ENCODE peak calls at places on chromosomes 4 and X, in ten cellular contexts. S, G, M, N, F, W, C, J, Z and D are unnamed samples.

GRCh38 chr4:100417565-100417964 is 100.3 kb downstream of the EMCN start:
- DNase-seq in Z (no peak), W (no peak), F (no peak), G (no peak), J (no peak), N (peak; percentile 15), S (no peak), M (no peak), C (no peak), D (no peak)

GRCh38 chr4:1380368-1381151 is 25.7 kb downstream of the NKX1-1 start:
- DNase-seq in Z (no peak), N (no peak), F (no peak), G (no peak), C (no peak), S (peak; percentile 62), M (no peak), J (no peak), W (no peak), D (peak; percentile 37)

GRCh38 chr4:44663539-44664263 is 12.3 kb upstream of the YIPF7 start:
- DNase-seq in G (peak; percentile 8), F (no peak), Z (no peak), C (no peak), N (no peak), S (peak; percentile 46), M (no peak), J (no peak), W (no peak), D (no peak)

GRCh38 chr4:15756361-15756861 is 21.7 kb upstream of the CD38 start:
- DNase-seq in F (no peak), G (no peak), S (no peak), C (peak; percentile 50), W (peak; percentile 4), N (no peak), M (no peak), Z (peak; percentile 82), J (peak; percentile 86), D (peak; percentile 67)

GRCh38 chrX:2484721-2485459 is 15.9 kb downstream of the DHRSX start:
- DNase-seq in F (no peak), J (no peak), G (peak; percentile 56), S (no peak), C (peak; percentile 19), N (no peak), M (no peak), W (no peak), Z (no peak), D (no peak)

GRCh38 chr4:41471672-41472071 is 66.3 kb upstream of the LIMCH1 start:
- DNase-seq in J (no peak), N (no peak), C (no peak), F (no peak), S (no peak), G (no peak), Z (peak; percentile 39), W (no peak), M (no peak), D (no peak)

GRCh38 chrX:131987252-131987651 is 35.9 kb upstream of the STK26 start:
- DNase-seq in C (no peak), F (no peak), Z (no peak), W (no peak), M (no peak), S (no peak), J (peak; percentile 55), G (no peak), N (no peak), D (no peak)

GRCh38 chrX:154373340-154374306 is 811 bp downstream of the FLNA start:
- DNase-seq in F (peak; percentile 93), S (peak; percentile 88), G (peak; percentile 81), W (peak; percentile 79), Z (peak; percentile 85), J (peak; percentile 40), C (peak; percentile 45), N (no peak), M (peak; percentile 53), D (peak; percentile 54)

GRCh38 chrX:153639177-153640044 is 7.6 kb upstream of the DUSP9 start:
- DNase-seq in Z (no peak), W (no peak), C (no peak), S (peak; percentile 41), F (peak; percentile 20), G (no peak), M (no peak), J (no peak), N (no peak), D (no peak)

GRCh38 chr4:7823416-7823824 is 116.2 kb downstream of the AFAP1 start:
- DNase-seq in G (no peak), Z (no peak), F (no peak), S (peak; percentile 88), J (no peak), N (no peak), W (peak; percentile 55), C (no peak), M (peak; percentile 57), D (no peak)
- H3K4me1 ChIP-seq in G (peaks cover 23% of the 10 kb centered on the region), Z (peaks cover 8% of the 10 kb centered on the region), F (peaks cover 2% of the 10 kb centered on the region), S (peaks cover 8% of the 10 kb centered on the region), J (no peaks in the 10 kb centered on the region), N (peaks cover 2% of the 10 kb centered on the region), W (peaks cover 11% of the 10 kb centered on the region), C (peaks cover 5% of the 10 kb centered on the region), M (no peaks in the 10 kb centered on the region), D (peaks cover 29% of the 10 kb centered on the region)

GRCh38 chr4:150235795-150236385 is 157.6 kb downstream of the DCLK2 start:
- DNase-seq in W (no peak), N (no peak), Z (no peak), F (no peak), J (no peak), S (no peak), M (no peak), C (no peak), G (no peak), D (no peak)

GRCh38 chr4:150235317-150235716 is 157.1 kb downstream of the DCLK2 start:
- DNase-seq in S (no peak), W (no peak), G (peak; percentile 43), Z (no peak), M (no peak), C (no peak), J (no peak), N (no peak), F (no peak), D (no peak)

GRCh38 chr4:150236626-150237025 is 158.4 kb downstream of the DCLK2 start:
- DNase-seq in F (no peak), S (no peak), J (no peak), G (no peak), C (no peak), W (no peak), Z (peak; percentile 9), M (no peak), N (no peak), D (no peak)

GRCh38 chr4:150232029-150232428 is 153.8 kb downstream of the DCLK2 start:
- DNase-seq in M (no peak), G (no peak), S (no peak), C (no peak), F (no peak), J (no peak), W (peak; percentile 24), N (no peak), Z (no peak), D (no peak)

DNA sequence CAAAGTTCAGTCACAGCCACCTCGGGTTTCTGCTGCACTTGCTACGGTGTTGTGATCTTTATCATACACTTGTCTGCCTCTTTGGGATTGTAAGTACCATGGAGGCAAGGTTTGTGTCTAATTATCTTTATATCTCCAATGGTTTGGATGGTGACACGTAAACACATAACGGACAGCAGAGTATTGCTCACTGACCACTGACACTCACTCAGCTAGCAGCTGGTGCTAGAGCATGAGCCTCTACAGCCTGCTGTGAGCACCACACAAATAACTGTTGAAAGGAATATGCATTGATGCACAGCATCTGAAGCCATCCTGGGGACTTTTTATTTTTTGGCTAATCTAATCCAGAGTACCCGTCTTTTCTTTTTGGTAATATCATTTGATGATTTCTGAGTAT is 156.0 kb downstream of the DCLK2 start:
- DNase-seq in N (no peak), W (no peak), J (no peak), C (no peak), G (no peak), Z (no peak), S (no peak), M (no peak), F (no peak), D (no peak)
- H3K4me1 ChIP-seq in N (peaks cover 5% of the 10 kb centered on the region), W (peaks cover 13% of the 10 kb centered on the region), J (no peaks in the 10 kb centered on the region), C (peaks cover 25% of the 10 kb centered on the region), G (peaks cover 24% of the 10 kb centered on the region), Z (peaks cover 34% of the 10 kb centered on the region), S (no peaks in the 10 kb centered on the region), M (no peaks in the 10 kb centered on the region), F (no peaks in the 10 kb centered on the region), D (no peaks in the 10 kb centered on the region)

GRCh38 chr4:103074598-103075434 is 1.7 kb downstream of the SLC9B2 start:
- DNase-seq in J (no peak), C (no peak), S (no peak), Z (peak; percentile 61), N (no peak), F (no peak), W (no peak), M (no peak), G (no peak), D (no peak)

GRCh38 chr4:103074039-103074438 is 2.5 kb downstream of the SLC9B2 start:
- DNase-seq in S (no peak), Z (no peak), G (no peak), F (no peak), C (no peak), M (no peak), W (no peak), N (no peak), J (no peak), D (no peak)

GRCh38 chr4:103076777-103077347 is 301 bp upstream of the SLC9B2 start:
- DNase-seq in S (no peak), F (no peak), J (no peak), M (no peak), G (peak; percentile 8), Z (no peak), N (no peak), C (no peak), W (no peak), D (no peak)

GRCh38 chr4:103075435-103075893 is 1.1 kb downstream of the SLC9B2 start:
- DNase-seq in C (no peak), S (no peak), F (no peak), N (no peak), G (no peak), M (no peak), W (no peak), Z (peak; percentile 10), J (no peak), D (no peak)

GRCh38 chr4:103075894-103076776 is at the start of gene SLC9B2:
- DNase-seq in M (peak; percentile 26), C (no peak), W (peak; percentile 52), J (peak; percentile 71), Z (peak; percentile 50), F (peak; percentile 70), G (peak; percentile 83), S (peak; percentile 88), N (peak; percentile 46), D (peak; percentile 74)
- H3K4me1 ChIP-seq in M (no peaks in the 10 kb centered on the region), C (peaks cover 23% of the 10 kb centered on the region), W (peaks cover 14% of the 10 kb centered on the region), J (peaks cover 45% of the 10 kb centered on the region), Z (peaks cover 30% of the 10 kb centered on the region), F (no peaks in the 10 kb centered on the region), G (peaks cover 4% of the 10 kb centered on the region), S (peaks cover 5% of the 10 kb centered on the region), N (peaks cover 3% of the 10 kb centered on the region), D (peaks cover 4% of the 10 kb centered on the region)

DNA sequence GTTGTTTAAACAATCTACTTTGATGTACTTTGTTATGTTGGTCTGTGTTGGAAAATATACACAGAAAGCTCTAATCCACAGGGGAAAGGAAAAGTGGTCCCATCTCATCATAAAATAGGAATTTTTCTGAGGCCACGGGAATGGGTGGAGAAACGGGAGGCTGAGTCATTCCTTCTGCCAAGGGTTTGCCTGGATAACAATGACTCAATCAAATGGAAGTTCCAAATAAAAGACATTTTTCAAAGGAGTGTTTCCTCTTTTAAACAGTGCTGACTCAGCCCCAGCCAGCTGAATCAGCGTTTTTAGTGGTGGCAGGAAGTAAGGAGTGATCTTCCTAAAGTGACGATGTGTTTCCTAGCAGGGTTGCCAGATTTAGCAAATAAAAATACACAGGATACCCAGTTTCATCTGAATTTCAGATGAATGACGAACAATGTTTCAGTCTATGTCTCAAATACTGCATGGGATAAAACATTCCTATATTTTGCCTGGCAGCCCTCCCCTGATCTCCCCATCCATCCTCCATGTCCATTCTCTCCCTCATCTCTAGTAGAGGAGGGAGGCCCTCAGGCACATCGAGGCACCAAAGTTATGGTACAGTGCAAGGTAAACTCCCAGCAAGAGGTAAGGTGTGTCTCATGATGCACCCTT is 345.4 kb upstream of the GATB start:
- DNase-seq in Z (peak; percentile 97), J (peak; percentile 58), M (peak; percentile 59), C (peak; percentile 71), N (no peak), G (peak; percentile 19), W (peak; percentile 63), F (no peak), S (peak; percentile 84), D (peak; percentile 35)
- H3K4me1 ChIP-seq in Z (peaks cover 50% of the 10 kb centered on the region), J (peaks cover 36% of the 10 kb centered on the region), M (no peaks in the 10 kb centered on the region), C (peaks cover 28% of the 10 kb centered on the region), N (no peaks in the 10 kb centered on the region), G (peaks cover 7% of the 10 kb centered on the region), W (no peaks in the 10 kb centered on the region), F (no peaks in the 10 kb centered on the region), S (peaks cover 6% of the 10 kb centered on the region), D (peaks cover 3% of the 10 kb centered on the region)